ENCODE peak calls at places on chromosomes 4 and X, in ten cellular contexts. U is mesendoderm, P is BJ, H is HCT116, A is WERI-Rb-1, C is thyroid gland, M is lower leg skin, F is ascending aorta, Y is PC-3, T is cardiac fibroblast. L is an unnamed sample.

GRCh38 chr4:2257361-2258001 is 4.4 kb downstream of the MXD4 start:
- DNase-seq in U (no peak), P (no peak), H (no peak), A (no peak), C (no peak), M (peak), F (peak), Y (no peak), T (no peak), L (no peak)

GRCh38 chr4:128591482-128591881 is 218.0 kb upstream of the JADE1 start:
- DNase-seq in U (no peak), P (no peak), H (no peak), A (no peak), C (no peak), M (no peak), F (no peak), Y (no peak), T (no peak), L (no peak)

GRCh38 chr4:184246426-184246825 is 28.8 kb upstream of the ENPP6 start:
- DNase-seq in U (no peak), P (no peak), H (no peak), A (no peak), C (no peak), M (no peak), F (no peak), Y (no peak), T (no peak), L (no peak)

GRCh38 chr4:109816082-109816442 is 500 bp downstream of the GAR1 start:
- DNase-seq in U (no peak), P (no peak), H (no peak), A (peak), C (no peak), M (no peak), F (no peak), Y (no peak), T (peak), L (no peak)

GRCh38 chrX:110427076-110427475 is 68.4 kb downstream of the RTL9 start:
- DNase-seq in U (peak), P (no peak), H (no peak), A (no peak), C (no peak), M (no peak), F (no peak), Y (no peak), T (no peak), L (no peak)

GRCh38 chr4:133320576-133321170 is 171.6 kb downstream of the PCDH10 start:
- DNase-seq in U (peak), P (no peak), H (peak), A (peak), C (no peak), M (no peak), F (no peak), Y (peak), T (peak), L (peak)

GRCh38 chrX:68691102-68691501 is 43.6 kb downstream of the STARD8 start:
- DNase-seq in U (no peak), P (no peak), H (no peak), A (no peak), C (no peak), M (no peak), F (no peak), Y (no peak), T (no peak), L (no peak)

GRCh38 chrX:71917621-71918341 is 7.1 kb downstream of the NHSL2 start:
- DNase-seq in U (peak), P (no peak), H (no peak), A (no peak), C (no peak), M (no peak), F (no peak), Y (peak), T (peak), L (no peak)

GRCh38 chrX:19870710-19871490 is 16.5 kb downstream of the SH3KBP1 start:
- DNase-seq in U (no peak), P (no peak), H (no peak), A (no peak), C (no peak), M (no peak), F (no peak), Y (no peak), T (no peak), L (no peak)

GRCh38 chr4:77849278-77849965 is 13.2 kb upstream of the MRPL1 start:
- DNase-seq in U (no peak), P (no peak), H (no peak), A (no peak), C (no peak), M (no peak), F (no peak), Y (no peak), T (no peak), L (no peak)

GRCh38 chrX:150655713-150656266 is 37.4 kb upstream of the MTMR1 start:
- DNase-seq in U (no peak), P (no peak), H (no peak), A (no peak), C (no peak), M (no peak), F (no peak), Y (peak), T (no peak), L (no peak)

GRCh38 chr4:122775987-122776836 is 43.7 kb downstream of the BBS12 start:
- DNase-seq in U (no peak), P (no peak), H (no peak), A (no peak), C (no peak), M (no peak), F (no peak), Y (no peak), T (no peak), L (no peak)

GRCh38 chrX:53681661-53682060 is 4.9 kb downstream of the HUWE1 start:
- DNase-seq in U (no peak), P (no peak), H (no peak), A (no peak), C (no peak), M (no peak), F (no peak), Y (peak), T (peak), L (no peak)

GRCh38 chr4:137668885-137669284 is 136.6 kb upstream of the PCDH18 start:
- DNase-seq in U (no peak), P (no peak), H (no peak), A (no peak), C (no peak), M (no peak), F (no peak), Y (no peak), T (no peak), L (no peak)
- H3K4me3 ChIP-seq in U (no peak), P (no peak), H (no peak), A (no peak), C (no peak), M (no peak), F (no peak), Y (no peak), T (no peak), L (no peak)

GRCh38 chrX:17553961-17554482 is 179.0 kb downstream of the NHS start:
- DNase-seq in U (no peak), P (no peak), H (no peak), A (no peak), C (no peak), M (no peak), F (no peak), Y (no peak), T (peak), L (no peak)
- H3K4me3 ChIP-seq in U (no peak), P (no peak), H (no peak), A (no peak), C (no peak), M (no peak), F (no peak), Y (no peak), T (no peak), L (no peak)

GRCh38 chrX:118350715-118351114 is 4.8 kb downstream of the WDR44 start:
- DNase-seq in U (no peak), P (no peak), H (no peak), A (no peak), C (no peak), M (no peak), F (no peak), Y (no peak), T (no peak), L (no peak)

GRCh38 chrX:118349188-118349587 is 3.3 kb downstream of the WDR44 start:
- DNase-seq in U (no peak), P (no peak), H (no peak), A (no peak), C (no peak), M (no peak), F (no peak), Y (no peak), T (no peak), L (no peak)

GRCh38 chrX:118348186-118348810 is 2.4 kb downstream of the WDR44 start:
- DNase-seq in U (no peak), P (no peak), H (no peak), A (no peak), C (no peak), M (no peak), F (no peak), Y (no peak), T (no peak), L (no peak)

GRCh38 chrX:118352566-118352965 is 6.7 kb downstream of the WDR44 start:
- DNase-seq in U (peak), P (no peak), H (no peak), A (no peak), C (no peak), M (no peak), F (no peak), Y (no peak), T (no peak), L (no peak)

GRCh38 chrX:118350221-118350620 is 4.3 kb downstream of the WDR44 start:
- DNase-seq in U (no peak), P (no peak), H (no peak), A (no peak), C (no peak), M (no peak), F (no peak), Y (no peak), T (peak), L (no peak)
- H3K4me3 ChIP-seq in U (no peak), P (no peak), H (no peak), A (no peak), C (no peak), M (no peak), F (no peak), Y (no peak), T (no peak), L (no peak)

GRCh38 chr4:52554606-52555355 is 104.3 kb downstream of the USP46 start:
- DNase-seq in U (no peak), P (no peak), H (no peak), A (no peak), C (no peak), M (no peak), F (no peak), Y (no peak), T (no peak), L (no peak)
- H3K4me3 ChIP-seq in U (no peak), P (no peak), H (no peak), A (no peak), C (no peak), M (no peak), F (no peak), Y (no peak), T (no peak), L (no peak)